ENCODE peak calls at places on chromosome 13, in seven cellular contexts. Y is ascending aorta; E is Peyer's patch; V is kidney tubule cell; K is activated T-cell treated with anti-CD3 and anti-CD28 coated beads, Interleukin-2, amount 50 U/mL, for 1 hour; D is NCI-H2171; N is foreskin keratinocyte. C is an unnamed sample.

GRCh38 chr13:44155422-44156293 is 218.0 kb upstream of the SERP2 start:
- DNase-seq in V (peak), Y (no peak), E (no peak), N (no peak), D (no peak), K (no peak), C (no peak)

GRCh38 chr13:91554101-91554500 is 155.7 kb downstream of the GPC5 start:
- DNase-seq in E (no peak), V (no peak), D (no peak), N (no peak), Y (no peak), K (no peak), C (no peak)

GRCh38 chr13:114124921-114125320 is 7.5 kb downstream of the RASA3 start:
- DNase-seq in D (no peak), N (peak), E (peak), K (peak), Y (no peak), V (peak), C (peak)

GRCh38 chr13:20814224-20814910 is 40.6 kb upstream of the EEF1AKMT1 start:
- DNase-seq in N (peak), K (no peak), Y (peak), E (peak), V (peak), D (no peak), C (peak)

GRCh38 chr13:98999635-98999952 is 21.7 kb upstream of the DOCK9 start:
- DNase-seq in N (no peak), Y (no peak), D (no peak), V (no peak), K (no peak), E (no peak), C (no peak)

GRCh38 chr13:95392597-95392996 is 91.3 kb upstream of the ABCC4 start:
- DNase-seq in N (no peak), K (no peak), V (no peak), E (no peak), D (no peak), Y (no peak), C (no peak)

GRCh38 chr13:67100723-67101122 is 129.4 kb downstream of the PCDH9 start:
- DNase-seq in K (no peak), Y (no peak), N (no peak), V (peak), E (no peak), D (no peak), C (no peak)

GRCh38 chr13:65236841-65237418 is 1993.2 kb downstream of the PCDH9 start:
- DNase-seq in E (no peak), N (no peak), K (no peak), V (no peak), Y (no peak), D (no peak), C (no peak)

GRCh38 chr13:39317284-39317683 is 279.0 kb downstream of the NHLRC3 start:
- DNase-seq in V (no peak), E (no peak), N (peak), D (no peak), Y (no peak), K (no peak), C (no peak)

GRCh38 chr13:61247149-61247936 is 168.3 kb downstream of the PCDH20 start:
- DNase-seq in E (no peak), V (no peak), Y (no peak), N (no peak), K (no peak), D (no peak), C (no peak)

GRCh38 chr13:40503966-40504591 is 162.4 kb downstream of the FOXO1 start:
- DNase-seq in E (no peak), K (no peak), Y (no peak), N (peak), V (peak), D (no peak), C (peak)

GRCh38 chr13:50706505-50706904 is 137.0 kb downstream of the DLEU7 start:
- DNase-seq in V (no peak), D (no peak), E (no peak), N (no peak), Y (no peak), K (no peak), C (no peak)

GRCh38 chr13:71860547-71861131 is 6.4 kb downstream of the DACH1 start:
- DNase-seq in D (peak), K (no peak), N (no peak), V (peak), Y (no peak), E (no peak), C (no peak)

GRCh38 chr13:43881580-43881979 is 1.9 kb downstream of the LACC1 start:
- DNase-seq in D (no peak), V (no peak), E (no peak), K (no peak), N (no peak), Y (no peak), C (no peak)

GRCh38 chr13:93559718-93560117 is 333.1 kb downstream of the GPC6 start:
- DNase-seq in N (peak), K (no peak), E (no peak), D (no peak), V (peak), Y (no peak), C (no peak)

GRCh38 chr13:59409651-59410200 is 754.0 kb downstream of the DIAPH3 start:
- DNase-seq in Y (no peak), N (no peak), E (no peak), D (no peak), V (no peak), K (no peak), C (no peak)

GRCh38 chr13:43379738-43380137 is 356.4 kb downstream of the DNAJC15 start:
- DNase-seq in V (no peak), Y (no peak), D (no peak), E (no peak), N (no peak), K (no peak), C (no peak)

GRCh38 chr13:112441226-112441625 is 65.1 kb downstream of the SPACA7 start:
- DNase-seq in D (no peak), N (no peak), K (no peak), V (no peak), E (no peak), Y (no peak), C (no peak)

GRCh38 chr13:99206873-99207272 is 6.2 kb downstream of the UBAC2 start:
- DNase-seq in V (no peak), N (no peak), E (no peak), Y (no peak), K (no peak), D (no peak), C (no peak)

GRCh38 chr13:36766295-36766694 is 52.7 kb upstream of the RFXAP start:
- DNase-seq in E (no peak), N (peak), D (no peak), Y (no peak), V (peak), K (no peak), C (no peak)

GRCh38 chr13:50081899-50082425 is 66.7 kb downstream of the KCNRG start:
- DNase-seq in D (peak), Y (peak), V (peak), E (peak), K (peak), N (peak), C (peak)

GRCh38 chr13:43880451-43880850 is 747 bp downstream of the LACC1 start:
- DNase-seq in Y (no peak), V (no peak), K (no peak), D (no peak), E (no peak), N (no peak), C (no peak)

GRCh38 chr13:48562296-48563066 is 29.6 kb upstream of the RCBTB2 start:
- DNase-seq in D (no peak), K (no peak), N (no peak), V (peak), E (peak), Y (no peak), C (no peak)

GRCh38 chr13:21897140-21897539 is 226.3 kb downstream of the FGF9 start:
- DNase-seq in V (no peak), E (no peak), D (no peak), N (no peak), K (no peak), Y (no peak), C (no peak)

GRCh38 chr13:46160474-46161066 is 21.4 kb downstream of the LCP1 start:
- DNase-seq in E (no peak), V (peak), K (no peak), Y (no peak), N (no peak), D (peak), C (peak)

GRCh38 chr13:104422668-104423067 is 1356.5 kb upstream of the SLC10A2 start:
- DNase-seq in K (no peak), N (no peak), D (no peak), E (no peak), V (peak), Y (no peak), C (no peak)

GRCh38 chr13:59266478-59267063 is 897.2 kb downstream of the DIAPH3 start:
- DNase-seq in D (no peak), E (no peak), Y (no peak), K (no peak), V (peak), N (no peak), C (no peak)

GRCh38 chr13:110444226-110444653 is 117.3 kb downstream of the RAB20 start:
- DNase-seq in Y (no peak), D (no peak), E (peak), V (no peak), K (no peak), N (no peak), C (peak)

GRCh38 chr13:61950828-61951227 is 535.2 kb upstream of the PCDH20 start:
- DNase-seq in E (no peak), Y (no peak), K (no peak), V (no peak), D (no peak), N (no peak), C (no peak)

GRCh38 chr13:42215578-42216421 is 56.2 kb upstream of the AKAP11 start:
- DNase-seq in K (no peak), E (no peak), Y (no peak), D (no peak), V (peak), N (peak), C (peak)

GRCh38 chr13:40996433-40997095 is 22.6 kb downstream of the ELF1 start:
- DNase-seq in D (no peak), K (no peak), V (no peak), E (no peak), N (no peak), Y (no peak), C (no peak)

GRCh38 chr13:45316210-45316799 is 24.7 kb downstream of the TPT1 start:
- DNase-seq in N (no peak), E (no peak), D (no peak), V (peak), K (no peak), Y (no peak), C (no peak)

GRCh38 chr13:27973291-27973690 is 4.2 kb upstream of the CDX2 start:
- DNase-seq in N (no peak), Y (no peak), E (no peak), K (no peak), D (no peak), V (no peak), C (no peak)

GRCh38 chr13:48975101-48975925 is at the start of gene FNDC3A:
- DNase-seq in Y (no peak), D (peak), N (peak), V (peak), E (peak), K (no peak), C (peak)

GRCh38 chr13:41352935-41353801 is 42.1 kb downstream of the NAA16 start:
- DNase-seq in N (peak), V (peak), E (no peak), K (peak), Y (no peak), D (no peak), C (peak)

GRCh38 chr13:51768378-51768921 is 35.5 kb downstream of the DHRS12 start:
- DNase-seq in V (no peak), K (no peak), E (no peak), Y (no peak), D (no peak), N (no peak), C (no peak)

GRCh38 chr13:91375119-91375729 is 23.2 kb upstream of the GPC5 start:
- DNase-seq in D (no peak), E (no peak), K (no peak), V (peak), N (no peak), Y (no peak), C (no peak)